ENCODE peak calls at places on chromosomes 13 and 19, in six cellular contexts. A, Z, I, L, Y and M are unnamed samples.

GRCh38 chr19:45179063-45179847 is 671 bp downstream of the BLOC1S3 start:
- DNase-seq in A (no peak), Z (peak), I (no peak), L (peak), Y (no peak), M (no peak)

GRCh38 chr13:56166864-56167263 is 973.9 kb upstream of the PRR20A start:
- DNase-seq in A (no peak), Z (no peak), I (no peak), L (no peak), Y (no peak), M (no peak)

GRCh38 chr13:37443538-37443937 is 155.0 kb downstream of the POSTN start:
- DNase-seq in A (peak), Z (no peak), I (peak), L (no peak), Y (no peak), M (no peak)

GRCh38 chr13:39407138-39407537 is 195.9 kb downstream of the LHFPL6 start:
- DNase-seq in A (no peak), Z (no peak), I (no peak), L (no peak), Y (no peak), M (no peak)

GRCh38 chr19:18712981-18713380 is 29.5 kb downstream of the CRTC1 start:
- DNase-seq in A (no peak), Z (no peak), I (no peak), L (no peak), Y (no peak), M (no peak)

GRCh38 chr19:51783373-51783772 is 11.6 kb upstream of the FPR3 start:
- DNase-seq in A (no peak), Z (no peak), I (no peak), L (no peak), Y (no peak), M (no peak)

GRCh38 chr13:71873418-71874276 is 6.6 kb upstream of the DACH1 start:
- DNase-seq in A (no peak), Z (no peak), I (no peak), L (no peak), Y (no peak), M (no peak)

GRCh38 chr19:55467236-55468053 is 2.9 kb upstream of the C19orf85 start:
- DNase-seq in A (peak), Z (peak), I (peak), L (peak), Y (peak), M (no peak)

GRCh38 chr13:28865312-28865711 is 45.2 kb downstream of the MTUS2 start:
- DNase-seq in A (no peak), Z (no peak), I (no peak), L (no peak), Y (no peak), M (no peak)

GRCh38 chr13:47081850-47082249 is 185.0 kb upstream of the HTR2A start:
- DNase-seq in A (no peak), Z (no peak), I (no peak), L (no peak), Y (no peak), M (no peak)

GRCh38 chr13:99339736-99340392 is 32.7 kb upstream of the GPR183 start:
- DNase-seq in A (no peak), Z (peak), I (peak), L (peak), Y (no peak), M (no peak)

GRCh38 chr19:4108767-4109625 is 14.9 kb downstream of the MAP2K2 start:
- DNase-seq in A (no peak), Z (peak), I (no peak), L (peak), Y (no peak), M (peak)

GRCh38 chr13:28337196-28338045 is 157.5 kb downstream of the FLT1 start:
- DNase-seq in A (peak), Z (no peak), I (peak), L (no peak), Y (no peak), M (no peak)

GRCh38 chr19:54517483-54517882 is 14.9 kb downstream of the LAIR2 start:
- DNase-seq in A (no peak), Z (peak), I (no peak), L (peak), Y (no peak), M (peak)

GRCh38 chr19:33758541-33759013 is 38.1 kb upstream of the KCTD15 start:
- DNase-seq in A (no peak), Z (no peak), I (no peak), L (no peak), Y (no peak), M (no peak)

GRCh38 chr19:41606215-41606837 is 20.5 kb downstream of the CEACAM4 start:
- DNase-seq in A (no peak), Z (no peak), I (no peak), L (peak), Y (peak), M (no peak)

GRCh38 chr19:5826531-5827341 is 12.8 kb downstream of the FUT6 start:
- DNase-seq in A (no peak), Z (no peak), I (peak), L (peak), Y (peak), M (peak)

GRCh38 chr13:40981361-40981760 is 37.8 kb downstream of the ELF1 start:
- DNase-seq in A (no peak), Z (no peak), I (no peak), L (no peak), Y (no peak), M (no peak)